ENCODE peak calls at places on chromosomes 3 and 15, in ten cellular contexts. Y, O, L, V, X, C, G, D, E and P are unnamed samples.

GRCh38 chr15:87267798-87268197 is 988.7 kb downstream of the NTRK3 start:
- DNase-seq in G (no peak), C (peak; percentile 24), L (no peak), Y (no peak), D (no peak), V (peak; percentile 89), E (peak; percentile 94), X (no peak), O (no peak), P (no peak)

GRCh38 chr15:55277116-55277564 is 12.5 kb downstream of the RAB27A start:
- DNase-seq in L (no peak), O (no peak), C (no peak), D (no peak), Y (peak; percentile 56), G (no peak), E (no peak), X (no peak), V (peak; percentile 31), P (no peak)

GRCh38 chr3:42490243-42490642 is 12.2 kb upstream of the VIPR1 start:
- DNase-seq in V (peak; percentile 49), D (peak; percentile 38), L (peak; percentile 33), Y (no peak), O (peak; percentile 41), G (peak; percentile 35), E (peak; percentile 61), X (no peak), C (peak; percentile 44), P (no peak)

GRCh38 chr3:141039573-141039972 is 11.6 kb upstream of the SPSB4 start:
- DNase-seq in D (no peak), Y (no peak), O (no peak), E (no peak), V (no peak), X (no peak), C (no peak), L (no peak), G (no peak), P (no peak)

GRCh38 chr15:88975891-88976290 is 62.7 kb upstream of the MFGE8 start:
- DNase-seq in G (no peak), L (no peak), V (no peak), X (no peak), E (no peak), Y (no peak), D (no peak), C (no peak), O (no peak), P (no peak)

GRCh38 chr3:194632211-194632982 is 822 bp downstream of the TMEM44 start:
- DNase-seq in E (peak; percentile 61), D (peak; percentile 49), Y (no peak), C (peak; percentile 38), V (peak; percentile 35), X (peak; percentile 76), L (peak; percentile 71), O (peak; percentile 51), G (no peak), P (no peak)

GRCh38 chr3:127452321-127452821 is 138.2 kb downstream of the TPRA1 start:
- DNase-seq in G (no peak), D (no peak), X (peak; percentile 57), C (no peak), V (no peak), E (no peak), L (no peak), O (no peak), Y (no peak), P (peak; percentile 14)

GRCh38 chr15:39589815-39590644 is 9.2 kb downstream of the THBS1 start:
- DNase-seq in D (no peak), G (no peak), O (no peak), V (no peak), L (no peak), E (peak; percentile 25), Y (no peak), C (no peak), X (no peak), P (no peak)

DNA sequence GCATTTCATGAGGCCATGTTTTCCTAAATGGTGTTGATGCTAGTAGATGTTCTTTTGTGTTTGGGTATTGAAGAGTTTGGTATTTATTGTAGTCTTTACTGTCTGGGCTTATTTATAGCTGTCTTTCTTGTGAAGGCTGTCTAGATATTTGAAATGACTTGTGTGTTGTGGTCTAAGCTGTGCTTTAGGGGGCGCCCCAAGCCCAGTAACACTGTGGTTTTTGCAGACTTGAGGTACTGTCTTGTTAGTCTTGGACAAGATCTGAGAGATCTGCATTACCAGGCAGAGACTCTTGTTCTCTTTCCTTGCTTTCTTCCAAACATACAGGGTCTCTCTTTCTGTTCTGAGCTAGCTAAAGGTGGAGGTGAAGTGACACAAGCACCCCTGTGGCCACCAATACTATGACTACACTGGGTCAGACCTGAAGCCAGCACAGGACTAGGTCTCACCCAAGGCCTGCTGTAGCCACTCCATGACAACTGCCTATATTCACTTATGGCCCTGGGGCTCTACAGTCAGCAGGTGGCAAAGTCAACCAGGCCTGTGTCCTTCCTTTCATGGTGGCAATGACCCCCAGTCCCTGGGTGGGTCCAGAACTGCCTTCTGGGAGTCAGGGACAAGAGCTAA is 152.1 kb upstream of the TBC1D5 start:
- DNase-seq in X (no peak), C (peak; percentile 80), L (peak; percentile 47), E (peak; percentile 80), D (no peak), O (no peak), Y (peak; percentile 20), V (peak; percentile 76), G (peak; percentile 49), P (no peak)
- TF ChIP-seq CTCF in X (peak; percentile 38), C (peak; percentile 83), L (peak; percentile 43), E (peak; percentile 58), D (peak; percentile 29), O (peak; percentile 20), Y (peak; percentile 17), V (peak; percentile 69), G (peak; percentile 55), P (no peak)

GRCh38 chr3:100506355-100506754 is 13.9 kb downstream of the TMEM45A start:
- DNase-seq in O (no peak), L (no peak), Y (no peak), X (no peak), G (no peak), V (peak; percentile 78), E (peak; percentile 46), D (no peak), C (peak; percentile 9), P (no peak)

GRCh38 chr3:100499651-100500050 is 7.2 kb downstream of the TMEM45A start:
- DNase-seq in V (no peak), Y (no peak), O (no peak), L (no peak), D (no peak), E (no peak), X (no peak), G (no peak), C (no peak), P (no peak)

GRCh38 chr3:100496711-100497261 is 4.4 kb downstream of the TMEM45A start:
- DNase-seq in E (peak; percentile 87), O (no peak), C (peak; percentile 56), D (no peak), Y (no peak), V (peak; percentile 64), G (no peak), X (no peak), L (no peak), P (no peak)

GRCh38 chr3:100503450-100503849 is 11.0 kb downstream of the TMEM45A start:
- DNase-seq in C (no peak), O (no peak), V (no peak), Y (no peak), E (no peak), L (no peak), X (no peak), G (no peak), D (no peak), P (no peak)

DNA sequence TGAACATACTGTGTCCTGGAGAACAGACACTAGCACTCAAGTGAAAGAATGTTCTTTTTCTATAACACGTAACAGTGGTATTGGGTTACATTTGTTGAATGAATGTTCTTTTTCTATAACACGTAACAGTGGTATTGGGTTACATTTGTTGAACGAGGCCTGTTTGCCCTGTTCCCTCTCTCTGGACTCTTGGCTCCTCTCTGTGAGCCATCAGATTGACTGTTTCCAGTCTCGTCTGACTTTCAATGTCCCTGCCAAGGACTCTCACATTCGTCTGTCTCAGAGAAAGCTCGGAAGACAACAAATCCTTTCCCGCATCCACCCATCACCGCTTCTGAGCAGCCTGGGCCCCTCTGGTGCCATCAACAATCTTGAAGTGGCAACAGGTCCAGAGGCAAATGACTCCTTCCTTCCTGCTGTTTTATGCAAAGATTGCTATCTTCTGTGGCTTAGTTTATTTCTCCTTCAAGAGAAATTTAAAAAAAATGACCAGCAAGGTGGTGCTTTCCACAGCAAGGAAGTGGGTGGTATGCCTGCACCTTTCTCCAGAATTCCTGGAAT is 8.0 kb downstream of the TMEM45A start:
- DNase-seq in C (no peak), V (peak; percentile 32), D (no peak), E (no peak), L (no peak), X (no peak), G (no peak), Y (no peak), O (no peak), P (no peak)
- TF ChIP-seq CTCF in C (no peak), V (no peak), D (no peak), E (no peak), L (no peak), X (no peak), G (no peak), Y (no peak), O (no peak), P (no peak)

DNA sequence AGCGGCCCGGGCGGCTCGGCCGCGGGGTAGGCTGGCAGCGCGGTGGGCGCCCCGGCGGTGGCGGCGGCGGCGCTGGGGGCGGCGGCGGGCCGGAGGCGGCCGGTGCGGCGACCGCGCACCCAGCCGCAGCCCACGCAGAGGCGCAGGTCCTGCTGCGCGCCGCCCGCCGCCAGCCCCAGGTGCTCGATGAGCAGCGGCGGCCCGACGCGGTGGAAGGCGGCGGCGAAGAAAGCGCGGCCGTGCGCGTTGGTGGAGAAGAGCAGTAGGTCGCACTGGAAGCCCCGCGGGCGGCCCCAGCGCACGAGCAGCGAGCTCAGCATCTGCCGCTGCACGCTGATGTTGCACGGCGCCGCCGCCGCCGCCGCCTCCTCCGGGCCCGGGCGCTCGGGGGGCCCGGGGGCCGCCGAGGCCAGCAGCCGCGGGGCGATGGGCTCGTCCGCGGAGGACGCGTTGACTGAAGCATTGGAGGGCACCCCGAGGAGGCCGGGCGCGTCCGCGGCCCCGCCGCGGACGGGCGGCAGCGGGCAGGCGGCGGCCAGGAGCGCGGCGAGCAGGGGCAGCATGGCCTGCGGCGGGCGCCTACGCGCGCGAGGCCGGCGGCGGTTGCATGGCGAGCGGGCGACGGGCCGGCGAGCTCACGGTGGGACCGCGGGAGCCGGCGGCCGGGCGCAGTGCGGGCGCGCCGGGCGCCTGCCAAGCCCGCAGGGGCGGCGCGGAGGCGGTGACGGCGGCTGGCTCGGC is 452 bp downstream of the TMEM158 start:
- DNase-seq in D (peak; percentile 17), Y (peak; percentile 39), O (peak; percentile 23), C (no peak), L (no peak), V (no peak), G (peak; percentile 61), E (peak; percentile 25), X (peak; percentile 76), P (no peak)
- TF ChIP-seq CTCF in D (no peak), Y (no peak), O (no peak), C (no peak), L (no peak), V (no peak), G (no peak), E (no peak), X (no peak), P (no peak)

DNA sequence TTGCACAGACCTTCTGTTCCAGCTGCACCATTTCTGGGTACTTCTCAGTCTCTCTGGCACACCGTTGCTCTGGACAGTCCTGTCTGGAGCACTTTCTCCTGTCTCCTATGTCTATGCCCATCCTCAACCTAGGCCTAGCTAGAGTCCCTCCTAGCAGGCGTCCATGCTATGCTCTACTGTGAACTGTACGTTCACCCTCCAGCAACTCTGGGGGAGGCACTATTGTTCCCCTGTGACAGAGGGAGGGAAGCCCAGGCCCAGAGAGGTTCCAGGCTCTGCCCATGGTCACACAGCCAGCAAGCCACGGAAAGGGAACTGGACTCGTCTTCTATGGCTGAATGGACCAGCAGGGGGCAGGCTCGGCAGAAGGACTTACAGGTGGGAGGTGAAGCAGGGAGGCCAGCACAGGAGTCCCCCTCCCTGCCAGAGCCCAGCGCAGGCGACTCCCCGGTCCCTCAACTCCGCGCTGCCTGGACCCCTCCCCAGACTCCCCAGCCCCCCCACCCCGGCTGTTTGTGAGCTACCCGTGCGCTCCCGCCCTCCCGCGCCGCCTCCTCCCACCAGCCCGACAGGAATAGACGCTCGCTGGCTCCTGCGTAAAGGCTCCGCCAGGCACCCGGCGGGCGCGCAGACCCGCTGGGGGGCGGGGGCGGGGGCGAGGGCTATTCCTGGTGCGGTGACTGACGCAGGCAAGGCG is 1.7 kb upstream of the LINGO1 start:
- DNase-seq in Y (peak; percentile 34), V (peak; percentile 29), X (peak; percentile 72), E (peak; percentile 75), O (peak; percentile 53), C (peak; percentile 53), G (peak; percentile 84), D (peak; percentile 45), L (peak; percentile 91), P (peak; percentile 33)
- TF ChIP-seq CTCF in Y (no peak), V (peak; percentile 66), X (peak; percentile 52), E (peak; percentile 66), O (peak; percentile 49), C (peak; percentile 77), G (peak; percentile 72), D (peak; percentile 64), L (peak; percentile 40), P (no peak)